ENCODE peak calls at places on chromosome 21, in four cellular contexts. V is H9, E is IMR-90, J is mesendoderm. X is an unnamed sample.

GRCh38 chr21:27192286-27192685 is 225.4 kb upstream of the ADAMTS5 start:
- DNase-seq in V (no peak), E (no peak), J (no peak), X (no peak)

GRCh38 chr21:15841856-15842564 is 112.2 kb downstream of the USP25 start:
- DNase-seq in V (no peak), E (peak; percentile 75), J (no peak), X (no peak)

GRCh38 chr21:44952116-44952928 is 12.5 kb downstream of the SLX9 start:
- DNase-seq in V (no peak), E (no peak), J (no peak), X (no peak)

GRCh38 chr21:34020005-34020847 is 53.2 kb upstream of the MRPS6 start:
- DNase-seq in V (no peak), E (no peak), J (no peak), X (no peak)

GRCh38 chr21:33962290-33962689 is 46.7 kb upstream of the ATP5PO start:
- DNase-seq in V (no peak), E (no peak), J (no peak), X (no peak)

GRCh38 chr21:31781737-31782136 is 49.8 kb upstream of the SCAF4 start:
- DNase-seq in V (no peak), E (peak; percentile 53), J (no peak), X (no peak)

GRCh38 chr21:45580576-45581321 is 38.5 kb upstream of the SLC19A1 start:
- DNase-seq in V (no peak), E (no peak), J (peak; percentile 51), X (peak; percentile 45)

GRCh38 chr21:38486221-38486620 is 12.1 kb downstream of the ERG start:
- DNase-seq in V (no peak), E (peak; percentile 32), J (no peak), X (no peak)

GRCh38 chr21:37762606-37763005 is 153.7 kb downstream of the KCNJ6 start:
- DNase-seq in V (no peak), E (no peak), J (no peak), X (no peak)

GRCh38 chr21:46457801-46458314 is 833 bp upstream of the DIP2A start:
- DNase-seq in V (peak; percentile 37), E (peak; percentile 40), J (peak; percentile 66), X (no peak)

GRCh38 chr21:15062566-15062965 is 2.2 kb downstream of the NRIP1 start:
- DNase-seq in V (no peak), E (no peak), J (no peak), X (no peak)

GRCh38 chr21:15210235-15210678 is 145.5 kb upstream of the NRIP1 start:
- DNase-seq in V (peak; percentile 29), E (no peak), J (peak; percentile 26), X (no peak)

GRCh38 chr21:34889287-34889536 is 159.9 kb downstream of the RUNX1 start:
- DNase-seq in V (peak; percentile 49), E (peak; percentile 74), J (peak; percentile 72), X (no peak)

GRCh38 chr21:29305068-29305467 is 6.3 kb downstream of the BACH1 start:
- DNase-seq in V (no peak), E (no peak), J (no peak), X (no peak)
- H3K56ac ChIP-seq in V (no peak overlapping the region), E (no peak overlapping the region), J (no peak overlapping the region), X (no peak overlapping the region)

DNA sequence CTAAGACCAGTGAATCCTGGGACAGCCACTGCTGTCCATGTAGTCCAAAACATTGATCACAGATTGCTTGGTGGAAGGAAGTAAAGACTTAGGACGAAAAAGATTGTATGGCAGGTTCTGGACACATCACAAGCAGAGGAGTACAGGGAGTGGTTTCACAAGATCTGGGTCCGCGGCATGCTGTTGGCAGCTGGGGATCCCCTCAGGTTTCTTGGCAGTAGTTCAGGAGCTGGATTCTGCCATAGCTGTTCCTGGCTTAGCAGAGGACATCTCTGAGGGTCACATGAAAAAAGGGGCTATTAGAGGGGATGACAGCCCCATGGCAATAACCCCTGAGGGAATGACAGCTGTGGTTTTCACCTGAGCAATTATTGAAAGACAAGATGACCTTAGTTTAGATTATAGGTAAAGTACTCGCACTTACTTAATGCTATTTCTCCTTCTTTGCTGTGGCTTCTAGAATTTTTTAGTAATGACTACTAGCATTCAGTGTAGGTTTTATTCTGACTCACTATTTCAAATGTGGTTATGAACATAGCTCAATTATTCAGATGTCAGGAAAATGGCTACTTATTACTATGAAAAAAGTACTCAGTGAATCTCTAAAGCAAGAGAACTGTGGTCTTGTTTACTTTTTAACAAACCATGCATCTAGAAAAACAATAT is 8.2 kb downstream of the KRTAP27-1 start:
- DNase-seq in V (no peak), E (no peak), J (no peak), X (no peak)
- H3K56ac ChIP-seq in V (no peak overlapping the region), E (no peak overlapping the region), J (no peak overlapping the region), X (no peak overlapping the region)

DNA sequence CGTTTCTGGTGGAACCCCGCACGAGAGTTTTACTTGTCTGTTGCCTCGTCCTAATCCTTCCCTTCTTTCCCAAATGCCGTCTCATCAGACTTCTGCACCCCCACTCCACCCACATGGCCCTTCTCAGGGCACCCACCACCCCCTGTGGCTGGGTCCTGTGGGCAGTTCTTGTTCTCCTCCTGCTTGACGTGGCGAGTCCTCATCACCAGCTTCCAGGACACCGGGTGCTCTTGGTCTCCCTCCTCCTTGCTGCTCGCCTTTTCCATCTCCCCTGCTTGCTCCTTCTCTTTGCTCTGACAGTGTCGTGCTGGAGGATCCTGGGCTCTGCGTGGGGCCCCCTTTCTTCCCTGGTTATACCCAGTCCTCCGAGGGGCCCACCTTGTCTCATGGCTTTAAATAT is 51.8 kb downstream of the B3GALT5 start:
- DNase-seq in V (no peak), E (no peak), J (no peak), X (no peak)
- H3K56ac ChIP-seq in V (no peak overlapping the region), E (no peak overlapping the region), J (no peak overlapping the region), X (no peak overlapping the region)

DNA sequence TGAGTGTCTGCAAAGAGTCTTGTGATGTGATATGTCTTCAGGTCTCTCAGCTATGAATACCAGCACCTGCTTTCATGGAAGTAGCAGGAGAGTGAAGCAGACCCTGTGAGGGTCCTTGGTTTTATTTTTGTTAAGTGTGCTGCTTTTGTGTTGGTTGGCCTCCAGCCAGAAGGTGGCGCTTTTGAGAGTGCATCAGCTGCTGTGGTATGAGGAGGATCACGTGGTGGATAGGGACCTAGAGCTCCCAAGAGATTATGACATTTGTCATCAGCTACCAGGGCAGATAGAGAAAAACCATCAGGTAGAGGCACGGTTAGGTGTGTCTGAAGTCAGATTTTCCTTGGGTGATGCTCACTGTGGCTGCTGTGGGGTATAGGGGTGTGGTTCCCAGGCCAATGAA is 1232.1 kb downstream of the MRPL39 start:
- DNase-seq in V (peak; percentile 32), E (no peak), J (peak; percentile 65), X (peak; percentile 56)
- H3K56ac ChIP-seq in V (no peak overlapping the region), E (no peak overlapping the region), J (no peak overlapping the region), X (no peak overlapping the region)

GRCh38 chr21:36694593-36695282 is 4.2 kb upstream of the SIM2 start:
- DNase-seq in V (no peak), E (no peak), J (peak; percentile 10), X (peak; percentile 51)

GRCh38 chr21:36695283-36695634 is 3.7 kb upstream of the SIM2 start:
- DNase-seq in V (no peak), E (no peak), J (no peak), X (no peak)

GRCh38 chr21:36696640-36697472 is 2.1 kb upstream of the SIM2 start:
- DNase-seq in V (peak; percentile 39), E (peak; percentile 6), J (peak; percentile 26), X (no peak)

GRCh38 chr21:36696390-36696639 is 2.6 kb upstream of the SIM2 start:
- DNase-seq in V (peak; percentile 44), E (no peak), J (peak; percentile 20), X (no peak)

DNA sequence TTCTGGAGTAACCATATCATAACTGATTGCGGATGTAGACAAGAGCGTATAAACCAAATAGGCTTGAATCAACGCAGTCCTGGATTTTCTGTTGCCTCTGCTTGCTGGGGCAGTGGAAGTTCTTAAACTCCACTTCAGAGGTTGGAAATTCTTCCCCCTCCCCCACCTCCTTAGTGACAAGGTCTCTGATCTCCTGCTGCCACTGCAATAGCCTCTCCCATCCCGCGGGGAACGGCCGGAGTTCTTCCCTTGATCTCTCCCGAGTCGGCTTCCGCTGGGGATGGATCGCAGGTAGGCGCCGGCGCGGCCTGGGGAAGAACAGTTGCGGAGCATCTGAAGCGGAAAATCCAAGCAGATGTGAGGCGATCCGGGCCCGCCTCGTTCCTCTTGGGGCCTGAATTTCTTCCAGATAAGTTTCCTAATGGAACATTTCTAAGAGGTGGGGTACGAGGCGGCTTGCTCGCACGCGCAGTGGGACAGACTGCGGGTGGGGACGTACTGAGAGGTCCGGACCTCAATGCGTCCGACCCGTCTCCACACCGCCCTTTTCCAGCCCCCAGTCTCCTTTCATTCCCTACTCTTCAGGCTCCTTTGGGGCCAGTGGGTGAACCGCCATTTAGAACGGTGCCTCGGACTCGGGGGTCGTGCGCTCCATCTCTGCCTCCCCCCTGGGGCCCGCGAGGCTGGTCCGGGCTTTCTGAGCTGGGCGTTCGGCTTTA is 3.1 kb upstream of the SIM2 start:
- DNase-seq in V (peak; percentile 82), E (no peak), J (peak; percentile 75), X (peak; percentile 79)
- H3K56ac ChIP-seq in V (no peak overlapping the region), E (no peak overlapping the region), J (no peak overlapping the region), X (no peak overlapping the region)

GRCh38 chr21:25625036-25625435 is 14.0 kb upstream of the JAM2 start:
- DNase-seq in V (no peak), E (peak; percentile 47), J (no peak), X (no peak)
- H3K56ac ChIP-seq in V (no peak overlapping the region), E (no peak overlapping the region), J (no peak overlapping the region), X (no peak overlapping the region)

DNA sequence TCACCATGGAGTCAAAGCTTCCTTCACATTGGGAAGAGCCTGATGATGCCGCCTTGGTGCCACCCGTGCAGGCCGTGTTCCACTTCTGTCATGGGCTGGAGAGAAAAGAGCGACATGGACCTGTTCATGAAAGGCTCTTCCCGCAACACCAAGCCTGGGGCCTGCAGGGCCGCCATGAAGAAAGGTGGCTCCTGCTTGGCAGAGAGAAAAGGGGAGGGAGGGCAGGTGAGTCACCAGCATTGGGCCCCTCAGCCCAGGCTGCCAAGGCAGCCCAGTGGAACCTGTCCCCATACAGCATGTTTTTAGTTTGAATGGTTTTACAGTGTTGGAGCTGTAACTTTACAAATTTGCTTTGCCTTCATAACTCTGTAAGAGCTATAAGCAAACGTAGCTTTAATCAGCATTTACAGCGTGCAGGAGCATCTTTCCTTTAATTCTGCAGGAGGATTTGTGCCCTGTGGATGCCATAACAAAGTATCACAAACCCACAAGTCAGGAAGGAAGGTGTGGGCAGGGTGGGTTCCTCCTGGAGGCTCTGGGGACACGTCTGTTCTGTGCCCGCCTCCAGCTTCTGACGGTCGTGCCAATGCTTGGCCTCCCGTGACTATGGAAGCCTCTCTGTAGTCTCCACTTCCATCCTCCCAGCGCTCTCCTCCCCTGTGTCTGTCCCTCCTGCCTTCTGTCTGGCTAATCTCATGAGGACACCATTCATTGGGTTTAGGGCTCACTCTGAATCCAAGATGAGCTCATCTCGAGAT is 49.1 kb downstream of the RIPK4 start:
- DNase-seq in V (no peak), E (no peak), J (no peak), X (no peak)
- H3K56ac ChIP-seq in V (no peak overlapping the region), E (no peak overlapping the region), J (no peak overlapping the region), X (no peak overlapping the region)